ENCODE peak calls at places on chromosomes 5 and 9, in seven cellular contexts. O, H, R, F, P, M and U are unnamed samples.

GRCh38 chr5:172380992-172381643 is 73.2 kb downstream of the SH3PXD2B start:
- DNase-seq in O (peak; percentile 85), H (no peak), R (peak; percentile 93), F (peak; percentile 62), P (peak; percentile 74), M (no peak), U (no peak)

GRCh38 chr5:59264641-59265245 is 628.8 kb downstream of the PDE4D start:
- DNase-seq in O (no peak), H (no peak), R (no peak), F (no peak), P (no peak), M (no peak), U (no peak)

GRCh38 chr5:139651863-139652787 is 4.0 kb downstream of the CXXC5 start:
- DNase-seq in O (peak; percentile 87), H (no peak), R (peak; percentile 91), F (peak; percentile 79), P (peak; percentile 94), M (no peak), U (peak; percentile 93)

GRCh38 chr5:59020611-59021285 is 437.9 kb downstream of the RAB3C start:
- DNase-seq in O (no peak), H (no peak), R (no peak), F (no peak), P (peak; percentile 35), M (no peak), U (no peak)

GRCh38 chr9:36584626-36585460 is 12.1 kb downstream of the MELK start:
- DNase-seq in O (no peak), H (no peak), R (no peak), F (no peak), P (peak; percentile 86), M (no peak), U (no peak)

GRCh38 chr5:164354138-164354751 is 848.8 kb downstream of the MAT2B start:
- DNase-seq in O (no peak), H (no peak), R (no peak), F (no peak), P (no peak), M (no peak), U (no peak)

GRCh38 chr5:125829349-125829748 is 593.9 kb upstream of the GRAMD2B start:
- DNase-seq in O (no peak), H (no peak), R (no peak), F (no peak), P (no peak), M (no peak), U (no peak)

GRCh38 chr5:138179277-138179857 is 455 bp downstream of the KIF20A start:
- DNase-seq in O (no peak), H (no peak), R (no peak), F (no peak), P (no peak), M (no peak), U (no peak)

GRCh38 chr9:87630266-87630665 is 95.7 kb upstream of the CTSL start:
- DNase-seq in O (no peak), H (no peak), R (no peak), F (no peak), P (no peak), M (no peak), U (no peak)

GRCh38 chr5:1008451-1009358 is at the start of gene NKD2:
- DNase-seq in O (peak; percentile 14), H (no peak), R (peak; percentile 67), F (peak; percentile 29), P (no peak), M (no peak), U (peak; percentile 77)

GRCh38 chr5:138601444-138601843 is 26.2 kb upstream of the HSPA9 start:
- DNase-seq in O (no peak), H (no peak), R (no peak), F (no peak), P (peak; percentile 90), M (no peak), U (no peak)

GRCh38 chr9:126533911-126534300 is 79.8 kb upstream of the LMX1B start:
- DNase-seq in O (no peak), H (no peak), R (no peak), F (no peak), P (no peak), M (no peak), U (peak; percentile 83)

GRCh38 chr5:7478459-7478858 is 82.5 kb downstream of the ADCY2 start:
- DNase-seq in O (no peak), H (no peak), R (no peak), F (no peak), P (no peak), M (no peak), U (no peak)

GRCh38 chr5:88883059-88883565 is at the start of gene MEF2C:
- DNase-seq in O (peak; percentile 78), H (peak; percentile 56), R (peak; percentile 88), F (peak; percentile 87), P (peak; percentile 81), M (no peak), U (peak; percentile 91)

GRCh38 chr5:68060382-68060781 is 155.2 kb upstream of the PIK3R1 start:
- DNase-seq in O (no peak), H (no peak), R (no peak), F (no peak), P (no peak), M (no peak), U (no peak)

GRCh38 chr5:75617746-75618352 is 6.6 kb downstream of the ANKDD1B start:
- DNase-seq in O (no peak), H (no peak), R (no peak), F (no peak), P (no peak), M (no peak), U (no peak)

GRCh38 chr5:69276422-69277174 is 41.9 kb downstream of the CDK7 start:
- DNase-seq in O (no peak), H (no peak), R (no peak), F (no peak), P (peak; percentile 78), M (no peak), U (no peak)

GRCh38 chr5:109027983-109028607 is 280.4 kb downstream of the FER start:
- DNase-seq in O (no peak), H (no peak), R (no peak), F (no peak), P (no peak), M (no peak), U (no peak)

GRCh38 chr5:176881021-176881749 is 18.0 kb downstream of the HK3 start:
- DNase-seq in O (no peak), H (no peak), R (no peak), F (no peak), P (no peak), M (no peak), U (peak; percentile 71)
- TF ChIP-seq POLR2A in O (no peak), H (no peak), R (no peak), F (no peak), P (no peak), M (no peak), U (no peak)

GRCh38 chr9:99013550-99013949 is 69.8 kb downstream of the COL15A1 start:
- DNase-seq in O (no peak), H (no peak), R (no peak), F (no peak), P (no peak), M (no peak), U (no peak)
- H3K9me3 ChIP-seq in O (no peaks in the 10 kb centered on the region), H (no peaks in the 10 kb centered on the region), R (no peaks in the 10 kb centered on the region), F (no peaks in the 10 kb centered on the region), P (peaks cover 7% of the 10 kb centered on the region), M (peaks cover 22% of the 10 kb centered on the region), U (peaks cover 24% of the 10 kb centered on the region)

GRCh38 chr5:80191991-80192398 is 63.9 kb downstream of the SERINC5 start:
- DNase-seq in O (peak; percentile 56), H (no peak), R (peak; percentile 66), F (peak; percentile 24), P (no peak), M (peak; percentile 31), U (no peak)
- H3K4me3 ChIP-seq in O (no peak overlapping the region), H (no peak overlapping the region), R (no peak overlapping the region), F (no peak overlapping the region), P (no peak overlapping the region), M (no peak overlapping the region), U (no peak overlapping the region)

DNA sequence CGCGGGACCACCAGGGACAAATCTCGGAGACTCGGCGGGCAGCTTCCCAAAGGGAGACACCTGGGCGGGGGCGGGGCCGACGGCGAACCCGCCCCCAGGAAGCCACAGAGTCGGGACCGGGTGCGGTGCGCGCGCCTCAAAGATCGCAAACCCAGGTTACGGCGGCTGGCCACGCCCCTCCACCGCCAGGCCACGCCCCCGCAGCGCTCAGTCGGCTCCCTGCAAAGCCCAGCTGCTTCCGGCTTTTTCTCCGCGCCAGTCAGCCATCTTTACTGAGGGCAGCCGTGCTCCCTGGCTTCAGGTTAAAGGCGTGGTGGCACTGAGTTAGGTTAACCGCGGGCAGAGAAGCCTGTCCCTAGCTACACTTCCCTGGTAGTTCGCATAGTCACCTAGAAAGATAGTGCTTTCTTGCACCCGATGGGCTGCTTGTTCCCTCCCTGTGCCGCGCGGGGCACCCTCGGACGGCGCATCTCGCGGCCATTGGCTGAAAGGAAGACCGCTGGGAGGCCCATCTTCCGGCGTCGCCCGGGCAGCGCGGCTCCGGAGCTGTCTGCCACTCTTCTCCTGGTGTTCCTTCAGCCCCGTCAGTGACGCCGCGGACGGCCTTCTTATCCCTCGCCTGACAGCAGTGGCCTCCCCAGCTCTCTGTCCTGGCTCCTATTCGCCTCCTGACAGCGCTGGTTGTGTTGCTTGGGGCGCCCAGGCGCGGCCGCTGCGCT is at the start of gene TBC1D2:
- DNase-seq in O (peak; percentile 96), H (peak; percentile 89), R (peak; percentile 97), F (peak; percentile 95), P (peak; percentile 90), M (peak; percentile 82), U (peak; percentile 99)
- TF ChIP-seq POLR2A in O (peak; percentile 41), H (peak; percentile 47), R (peak; percentile 51), F (peak; percentile 43), P (no peak), M (no peak), U (no peak)

GRCh38 chr5:156391139-156391538 is 64.2 kb downstream of the SGCD start:
- DNase-seq in O (no peak), H (no peak), R (no peak), F (no peak), P (peak; percentile 100), M (no peak), U (no peak)
- H3K9me3 ChIP-seq in O (no peaks in the 10 kb centered on the region), H (peaks cover 4% of the 10 kb centered on the region), R (no peaks in the 10 kb centered on the region), F (no peaks in the 10 kb centered on the region), P (no peaks in the 10 kb centered on the region), M (no peaks in the 10 kb centered on the region), U (no peaks in the 10 kb centered on the region)